ENCODE peak calls at places on chromosome 18, in ten cellular contexts. F is left ventricle myocardium inferior, T is upper lobe of right lung, O is psoas muscle, E is D721Med, J is fibroblast of pulmonary artery, L is fibroblast of mammary gland, B is endothelial cell, C is bronchial epithelial cell, Z is brain microvascular endothelial cell. A is an unnamed sample.

GRCh38 chr18:65990944-65991708 is 240.3 kb downstream of the CDH7 start:
- DNase-seq in J (no peak), O (no peak), T (no peak), E (no peak), B (no peak), C (peak; percentile 26), L (no peak), Z (no peak), F (no peak), A (no peak)

GRCh38 chr18:67410671-67411070 is 105.8 kb downstream of the DSEL start:
- DNase-seq in L (peak; percentile 38), F (no peak), B (no peak), C (no peak), O (no peak), T (no peak), J (peak; percentile 47), Z (peak; percentile 22), E (no peak), A (no peak)

GRCh38 chr18:24319757-24320156 is 77.9 kb downstream of the OSBPL1A start:
- DNase-seq in E (no peak), J (no peak), O (no peak), Z (no peak), F (no peak), C (no peak), T (no peak), B (no peak), L (no peak), A (no peak)

GRCh38 chr18:68147728-68148127 is 567.2 kb downstream of the TMX3 start:
- DNase-seq in C (peak; percentile 20), F (no peak), J (peak; percentile 16), B (no peak), E (no peak), O (no peak), T (no peak), Z (no peak), L (no peak), A (no peak)

GRCh38 chr18:713135-713490 is 683 bp upstream of the ENOSF1 start:
- DNase-seq in J (no peak), L (no peak), Z (no peak), B (peak; percentile 6), O (no peak), T (no peak), E (no peak), C (no peak), F (no peak), A (no peak)

GRCh38 chr18:31446854-31447253 is 687 bp upstream of the DSG3 start:
- DNase-seq in Z (no peak), E (no peak), O (no peak), J (no peak), B (no peak), C (no peak), T (no peak), L (no peak), F (no peak), A (no peak)

GRCh38 chr18:79772108-79772864 is 25.5 kb upstream of the KCNG2 start:
- DNase-seq in T (peak; percentile 45), J (no peak), F (no peak), E (no peak), L (no peak), B (no peak), Z (no peak), O (peak; percentile 42), C (no peak), A (no peak)

GRCh38 chr18:23342506-23342905 is 110.6 kb upstream of the RIOK3 start:
- DNase-seq in C (no peak), O (no peak), L (no peak), E (no peak), T (no peak), F (no peak), B (no peak), J (no peak), Z (no peak), A (no peak)

GRCh38 chr18:35938562-35938961 is 33.9 kb upstream of the RMP24 start:
- DNase-seq in C (peak; percentile 50), L (no peak), O (no peak), T (no peak), E (no peak), J (no peak), Z (no peak), B (no peak), F (no peak), A (no peak)

GRCh38 chr18:49901862-49902340 is 88.6 kb upstream of the ACAA2 start:
- DNase-seq in C (peak; percentile 54), T (peak; percentile 16), J (no peak), Z (no peak), F (no peak), O (no peak), L (no peak), B (no peak), E (no peak), A (no peak)

GRCh38 chr18:24913507-24914147 is 438.3 kb downstream of the ZNF521 start:
- DNase-seq in L (peak; percentile 45), B (no peak), E (no peak), F (no peak), C (no peak), T (no peak), O (peak; percentile 61), Z (no peak), J (no peak), A (no peak)

GRCh38 chr18:58288922-58289797 is 245.1 kb downstream of the NEDD4L start:
- DNase-seq in J (peak; percentile 22), C (peak; percentile 80), B (no peak), T (no peak), L (no peak), O (no peak), E (no peak), F (no peak), Z (peak; percentile 56), A (peak; percentile 58)

GRCh38 chr18:31010601-31011000 is 31.9 kb downstream of the DSC3 start:
- DNase-seq in E (no peak), J (no peak), F (no peak), L (no peak), C (no peak), O (no peak), T (no peak), B (no peak), Z (no peak), A (no peak)

GRCh38 chr18:702957-703659 is 9.3 kb downstream of the ENOSF1 start:
- DNase-seq in O (no peak), C (peak; percentile 98), B (no peak), J (peak; percentile 77), F (no peak), E (no peak), T (no peak), Z (peak; percentile 28), L (peak; percentile 97), A (peak; percentile 91)

GRCh38 chr18:56645415-56646016 is 5.6 kb upstream of the WDR7 start:
- DNase-seq in J (no peak), O (no peak), L (no peak), Z (no peak), T (no peak), C (peak; percentile 16), F (no peak), E (no peak), B (no peak), A (no peak)

GRCh38 chr18:6785001-6785400 is 55.5 kb downstream of the ARHGAP28 start:
- DNase-seq in C (no peak), E (no peak), T (no peak), Z (no peak), J (peak; percentile 16), B (no peak), F (no peak), L (no peak), O (no peak), A (no peak)

GRCh38 chr18:79679552-79680099 is at the start of gene CTDP1:
- DNase-seq in L (peak; percentile 89), J (peak; percentile 94), E (peak; percentile 100), F (peak; percentile 91), C (peak; percentile 74), B (peak; percentile 79), O (peak; percentile 96), T (peak; percentile 97), Z (peak; percentile 81), A (peak; percentile 76)

GRCh38 chr18:63850010-63850409 is 37.5 kb upstream of the SERPINB2 start:
- DNase-seq in B (peak; percentile 47), O (no peak), L (peak; percentile 51), C (peak; percentile 86), F (no peak), T (no peak), E (no peak), Z (peak; percentile 53), J (peak; percentile 39), A (peak; percentile 49)
- TF ChIP-seq CTCF in B (peak; percentile 20), O (no peak), L (peak; percentile 59), C (peak; percentile 75), F (peak; percentile 26), T (peak; percentile 18), E (peak; percentile 19), Z (peak; percentile 83), J (peak; percentile 53), A (peak; percentile 81)

GRCh38 chr18:26999797-27000196 is 134.3 kb upstream of the AQP4 start:
- DNase-seq in C (no peak), B (no peak), Z (no peak), T (no peak), O (no peak), F (no peak), J (no peak), E (no peak), L (no peak), A (no peak)

GRCh38 chr18:27005589-27005988 is 140.1 kb upstream of the AQP4 start:
- DNase-seq in B (no peak), Z (no peak), O (no peak), T (no peak), L (peak; percentile 11), C (peak; percentile 25), F (no peak), E (no peak), J (peak; percentile 8), A (no peak)

GRCh38 chr18:27008575-27008974 is 143.1 kb upstream of the AQP4 start:
- DNase-seq in E (no peak), T (no peak), B (no peak), J (no peak), O (no peak), F (no peak), Z (no peak), L (no peak), C (peak; percentile 13), A (no peak)

GRCh38 chr18:27007880-27008279 is 142.4 kb upstream of the AQP4 start:
- DNase-seq in E (no peak), F (no peak), C (peak; percentile 5), T (no peak), B (no peak), O (no peak), L (no peak), Z (no peak), J (no peak), A (no peak)

GRCh38 chr18:27004056-27004829 is 138.7 kb upstream of the AQP4 start:
- DNase-seq in Z (peak; percentile 1), O (no peak), T (no peak), E (no peak), B (no peak), C (peak; percentile 13), L (peak; percentile 28), F (no peak), J (peak; percentile 24), A (no peak)
- TF ChIP-seq CTCF in Z (peak; percentile 29), O (peak; percentile 52), T (peak; percentile 29), E (peak; percentile 43), B (peak; percentile 39), C (peak; percentile 24), L (peak; percentile 34), F (peak; percentile 56), J (peak; percentile 43), A (peak; percentile 59)

GRCh38 chr18:5066380-5066977 is 130.6 kb downstream of the AKAIN1 start:
- DNase-seq in L (no peak), E (no peak), T (no peak), B (peak; percentile 35), J (no peak), C (no peak), Z (no peak), F (no peak), O (no peak), A (no peak)
- TF ChIP-seq CTCF in L (no peak), E (peak; percentile 26), T (peak; percentile 35), B (peak; percentile 73), J (no peak), C (no peak), Z (no peak), F (peak; percentile 16), O (no peak), A (peak; percentile 42)

GRCh38 chr18:76658627-76659026 is 163.6 kb upstream of the ZNF516 start:
- DNase-seq in B (peak; percentile 56), J (no peak), T (no peak), O (no peak), Z (no peak), C (no peak), F (no peak), E (peak; percentile 85), L (no peak), A (no peak)
- TF ChIP-seq CTCF in B (peak; percentile 38), J (peak; percentile 23), T (no peak), O (no peak), Z (peak; percentile 59), C (peak; percentile 28), F (no peak), E (peak; percentile 29), L (peak; percentile 37), A (peak; percentile 56)